ENCODE peak calls at places on chromosomes 16 and 17, in five cellular contexts. L is K562, X is GM12878, U is SK-N-SH, R is HepG2. K is an unnamed sample.

GRCh38 chr17:42760652-42761581 is at the start of gene RAMP2:
- DNase-seq in X (no peak), U (peak), R (no peak), L (no peak), K (no peak)

GRCh38 chr17:80213651-80213975 is 6.5 kb downstream of the SGSH start:
- DNase-seq in U (no peak), R (no peak), X (no peak), L (no peak), K (no peak)

GRCh38 chr16:31071861-31072260 is 2.2 kb downstream of the ZNF668 start:
- DNase-seq in U (no peak), L (no peak), R (no peak), X (no peak), K (no peak)

GRCh38 chr16:27722892-27723450 is 173.0 kb downstream of the KATNIP start:
- DNase-seq in R (no peak), U (no peak), X (no peak), L (no peak), K (no peak)

GRCh38 chr17:68302666-68303065 is 11.4 kb downstream of the ARSG start:
- DNase-seq in X (no peak), U (no peak), R (no peak), L (no peak), K (no peak)

GRCh38 chr17:3968886-3969524 is 4.8 kb upstream of the ATP2A3 start:
- DNase-seq in R (no peak), L (peak), U (no peak), X (no peak), K (no peak)

GRCh38 chr16:78478267-78478821 is 378.9 kb downstream of the WWOX start:
- DNase-seq in X (no peak), U (peak), L (peak), R (no peak), K (peak)

GRCh38 chr17:40484285-40484972 is 17.0 kb downstream of the TNS4 start:
- DNase-seq in X (no peak), R (no peak), L (no peak), U (no peak), K (no peak)

GRCh38 chr16:10514369-10515055 is 65.9 kb downstream of the EMP2 start:
- DNase-seq in R (peak), L (peak), X (no peak), U (peak), K (peak)

GRCh38 chr16:65176603-65177002 is 54.7 kb upstream of the CDH11 start:
- DNase-seq in U (no peak), X (no peak), L (no peak), R (no peak), K (no peak)

GRCh38 chr17:7435676-7436555 is 681 bp downstream of the TMEM102 start:
- DNase-seq in X (no peak), U (peak), L (peak), R (no peak), K (peak)

GRCh38 chr16:88451586-88452484 is 1.2 kb upstream of the ZFPM1 start:
- DNase-seq in X (no peak), U (no peak), R (peak), L (peak), K (no peak)

GRCh38 chr17:5676012-5676411 is 91.7 kb upstream of the NLRP1 start:
- DNase-seq in U (no peak), X (peak), L (no peak), R (no peak), K (no peak)

GRCh38 chr16:4058386-4058785 is 57.9 kb downstream of the ADCY9 start:
- DNase-seq in X (no peak), L (no peak), R (no peak), U (no peak), K (no peak)

GRCh38 chr16:87860553-87861299 is 8.6 kb downstream of the SLC7A5 start:
- DNase-seq in X (no peak), U (peak), R (peak), L (no peak), K (no peak)

GRCh38 chr17:33292981-33293867 is at the start of gene ASIC2:
- DNase-seq in R (no peak), X (no peak), U (peak), L (peak), K (peak)

GRCh38 chr17:37037590-37038155 is 88.9 kb downstream of the AATF start:
- DNase-seq in X (no peak), L (no peak), U (no peak), R (no peak), K (no peak)

GRCh38 chr17:56222255-56222654 is 69.0 kb downstream of the ANKFN1 start:
- DNase-seq in U (no peak), L (no peak), R (no peak), X (no peak), K (no peak)

GRCh38 chr16:29310852-29311314 is 95.6 kb downstream of the NPIPB11 start:
- DNase-seq in U (no peak), L (no peak), R (peak), X (no peak), K (no peak)

GRCh38 chr16:70715113-70715711 is 29.4 kb upstream of the MTSS2 start:
- DNase-seq in X (no peak), U (peak), R (no peak), L (peak), K (no peak)

GRCh38 chr16:85428899-85429775 is 184.0 kb upstream of the GSE1 start:
- DNase-seq in X (no peak), U (no peak), R (no peak), L (no peak), K (no peak)

GRCh38 chr16:54282202-54282922 is 4.2 kb downstream of the IRX3 start:
- DNase-seq in L (peak), R (no peak), X (no peak), U (peak), K (no peak)

GRCh38 chr16:10926094-10926493 is 16.2 kb downstream of the DEXI start:
- DNase-seq in U (no peak), L (no peak), R (no peak), X (no peak), K (no peak)

GRCh38 chr16:11135167-11135973 is 120.6 kb downstream of the SOCS1 start:
- DNase-seq in R (no peak), L (no peak), X (no peak), U (no peak), K (no peak)

GRCh38 chr17:63173903-63174302 is 207.9 kb downstream of the TANC2 start:
- DNase-seq in R (no peak), U (no peak), X (no peak), L (no peak), K (no peak)

GRCh38 chr17:72560303-72561247 is 439.8 kb downstream of the SOX9 start:
- DNase-seq in X (no peak), R (peak), L (peak), U (peak), K (peak)

GRCh38 chr17:74646231-74646630 is 22.7 kb upstream of the CD300E start:
- DNase-seq in L (peak), R (peak), U (peak), X (no peak), K (no peak)

GRCh38 chr16:69411064-69411985 is 13.1 kb upstream of the CYB5B start:
- DNase-seq in R (no peak), U (no peak), X (no peak), L (no peak), K (no peak)

GRCh38 chr17:8685396-8685795 is 54.9 kb upstream of the MYH10 start:
- DNase-seq in L (no peak), R (no peak), X (no peak), U (no peak), K (no peak)

GRCh38 chr16:20674684-20675487 is 22.6 kb downstream of the ACSM1 start:
- DNase-seq in U (no peak), R (peak), L (no peak), X (no peak), K (no peak)

GRCh38 chr17:30219315-30219714 is 16.2 kb downstream of the SLC6A4 start:
- DNase-seq in X (no peak), R (no peak), L (no peak), U (no peak), K (no peak)

GRCh38 chr17:19766421-19767270 is 18.5 kb upstream of the ALDH3A1 start:
- DNase-seq in R (peak), U (peak), X (no peak), L (peak), K (peak)

GRCh38 chr16:69861276-69862030 is 89.7 kb upstream of the CLEC18A start:
- DNase-seq in U (no peak), R (no peak), L (no peak), X (no peak), K (no peak)

GRCh38 chr16:14509055-14509454 is 121.0 kb downstream of the PARN start:
- DNase-seq in X (no peak), L (no peak), U (no peak), R (peak), K (no peak)

GRCh38 chr16:16096161-16096857 is 127.0 kb downstream of the ABCC6 start:
- DNase-seq in U (no peak), L (no peak), R (no peak), X (no peak), K (no peak)

GRCh38 chr17:63698886-63699637 is 863 bp downstream of the LIMD2 start:
- DNase-seq in R (peak), U (no peak), X (peak), L (no peak), K (no peak)

GRCh38 chr17:12107905-12108304 is 87.2 kb downstream of the MAP2K4 start:
- DNase-seq in R (no peak), U (no peak), X (no peak), L (no peak), K (no peak)

GRCh38 chr17:2388020-2388704 is 12.7 kb downstream of the MNT start:
- DNase-seq in X (no peak), R (no peak), L (no peak), U (peak), K (no peak)
- TF ChIP-seq FOXM1 in X (no peak), R (no peak), L (no peak), U (no peak), K (no peak)

GRCh38 chr16:57627184-57627871 is 1.1 kb upstream of the ADGRG1 start:
- DNase-seq in X (no peak), L (no peak), R (peak), U (peak), K (no peak)

GRCh38 chr16:57624806-57625500 is 3.5 kb upstream of the ADGRG1 start:
- DNase-seq in R (no peak), L (no peak), U (no peak), X (no peak), K (no peak)

GRCh38 chr16:57628782-57629181 is 352 bp downstream of the ADGRG1 start:
- DNase-seq in X (no peak), U (no peak), R (no peak), L (no peak), K (no peak)

GRCh38 chr16:57628008-57628781 is at the start of gene ADGRG1:
- DNase-seq in L (peak), U (peak), R (peak), X (no peak), K (peak)

GRCh38 chr16:57626420-57627170 is 1.8 kb upstream of the ADGRG1 start:
- DNase-seq in R (no peak), L (no peak), U (no peak), X (no peak), K (no peak)
- TF ChIP-seq FOXM1 in R (no peak), L (no peak), U (no peak), X (no peak), K (no peak)

GRCh38 chr17:32127156-32127897 is 15.0 kb upstream of the RHOT1 start:
- DNase-seq in R (no peak), L (peak), X (peak), U (peak), K (peak)
- TF ChIP-seq FOXM1 in R (no peak), L (no peak), X (no peak), U (no peak), K (no peak)

GRCh38 chr16:998211-998610 is 16.6 kb downstream of the SOX8 start:
- DNase-seq in L (no peak), R (no peak), U (no peak), X (no peak), K (no peak)

GRCh38 chr16:999677-1000076 is 18.1 kb downstream of the SOX8 start:
- DNase-seq in L (no peak), U (no peak), R (no peak), X (no peak), K (no peak)

GRCh38 chr16:996672-997071 is 15.1 kb downstream of the SOX8 start:
- DNase-seq in U (no peak), L (no peak), X (no peak), R (no peak), K (no peak)

GRCh38 chr16:997440-998051 is 16.0 kb downstream of the SOX8 start:
- DNase-seq in U (no peak), L (no peak), X (no peak), R (no peak), K (no peak)

GRCh38 chr16:998615-999014 is 17.0 kb downstream of the SOX8 start:
- DNase-seq in L (no peak), U (no peak), R (no peak), X (no peak), K (no peak)
- TF ChIP-seq FOXM1 in L (no peak), U (no peak), R (no peak), X (no peak), K (no peak)

GRCh38 chr17:60602385-60602742 is 2.4 kb downstream of the PPM1D start:
- DNase-seq in X (no peak), L (no peak), R (no peak), U (no peak), K (no peak)
- TF ChIP-seq FOXM1 in X (no peak), L (no peak), R (no peak), U (no peak), K (no peak)

GRCh38 chr16:12426122-12426521 is 377.6 kb downstream of the CPPED1 start:
- DNase-seq in R (no peak), U (peak), X (no peak), L (peak), K (no peak)
- TF ChIP-seq FOXM1 in R (no peak), U (no peak), X (no peak), L (no peak), K (no peak)

DNA sequence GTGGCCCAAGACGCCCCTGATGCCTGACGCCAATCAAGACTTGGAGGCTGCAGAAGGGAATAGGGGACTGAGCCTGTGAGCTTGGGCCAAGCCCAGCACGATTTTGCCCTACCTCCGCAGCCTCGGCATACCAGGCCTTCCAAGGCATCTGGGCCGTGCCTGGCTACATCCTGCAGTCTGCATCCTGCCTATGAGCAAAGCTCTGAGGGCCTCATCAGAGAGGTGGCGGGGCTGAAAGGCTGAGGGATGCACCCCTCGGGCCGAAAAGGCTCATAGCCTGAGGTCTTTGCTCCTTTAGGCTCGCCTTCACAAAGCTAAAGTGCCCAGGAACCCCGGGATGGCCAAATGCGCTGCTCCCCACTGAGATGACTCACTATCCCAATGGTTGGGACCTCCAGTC is 2.5 kb downstream of the SEZ6 start:
- DNase-seq in X (no peak), U (no peak), L (no peak), R (no peak), K (no peak)
- TF ChIP-seq FOXM1 in X (no peak), U (no peak), L (no peak), R (no peak), K (no peak)

GRCh38 chr16:49585143-49585542 is 211.5 kb downstream of the C16orf78 start:
- DNase-seq in R (no peak), L (no peak), X (no peak), U (no peak), K (no peak)
- TF ChIP-seq FOXM1 in R (no peak), L (no peak), X (no peak), U (no peak), K (no peak)

GRCh38 chr16:82653550-82654511 is 27.1 kb downstream of the CDH13 start:
- DNase-seq in L (no peak), R (peak), U (no peak), X (peak), K (no peak)
- TF ChIP-seq FOXM1 in L (no peak), R (no peak), U (peak), X (peak), K (no peak)

GRCh38 chr16:86578499-86579267 is at the start of gene FOXL1:
- DNase-seq in U (no peak), R (no peak), L (no peak), X (no peak), K (no peak)
- TF ChIP-seq FOXM1 in U (no peak), R (no peak), L (no peak), X (no peak), K (no peak)

K was measured in HEK293T.